ENCODE peak calls at places on chromosomes 11 and 22, in nine cellular contexts. S is heart right ventricle, I is stomach, R is AG04450, M is fibroblast of lung, C is heart left ventricle, G is mesenchymal stem cell, V is HepG2, H is aorta. D is an unnamed sample.

GRCh38 chr11:123560001-123560400 is 94.4 kb downstream of the SCN3B start:
- DNase-seq in S (peak; percentile 64), I (peak; percentile 46), R (peak; percentile 41), M (peak; percentile 83), C (peak; percentile 49), G (peak; percentile 76), V (no peak), H (peak; percentile 76), D (no peak)

GRCh38 chr11:32233276-32233675 is 142.4 kb downstream of the RCN1 start:
- DNase-seq in S (no peak), I (no peak), R (no peak), M (no peak), C (no peak), G (no peak), V (no peak), H (no peak), D (no peak)

GRCh38 chr11:70467196-70468085 is 69.1 kb downstream of the CTTN start:
- DNase-seq in S (peak; percentile 58), I (peak; percentile 74), R (no peak), M (no peak), C (peak; percentile 49), G (peak; percentile 49), V (peak; percentile 33), H (peak; percentile 67), D (peak; percentile 52)

GRCh38 chr11:63939351-63939920 is 634 bp downstream of the NAA40 start:
- DNase-seq in S (no peak), I (no peak), R (no peak), M (no peak), C (no peak), G (peak; percentile 47), V (no peak), H (no peak), D (peak; percentile 49)

GRCh38 chr22:19430890-19431541 is 517 bp downstream of the HIRA start:
- DNase-seq in S (peak; percentile 40), I (peak; percentile 65), R (no peak), M (peak; percentile 37), C (peak; percentile 29), G (peak; percentile 59), V (peak; percentile 39), H (peak; percentile 61), D (peak; percentile 82)

GRCh38 chr11:76791861-76792260 is 8.7 kb downstream of the TSKU start:
- DNase-seq in S (no peak), I (peak; percentile 26), R (no peak), M (peak; percentile 79), C (no peak), G (peak; percentile 52), V (peak; percentile 35), H (no peak), D (no peak)

GRCh38 chr22:47213571-47214230 is 451.3 kb downstream of the TBC1D22A start:
- DNase-seq in S (no peak), I (peak; percentile 28), R (no peak), M (no peak), C (no peak), G (no peak), V (peak; percentile 14), H (no peak), D (peak; percentile 41)

GRCh38 chr11:95972055-95972454 is 48.1 kb upstream of the MTMR2 start:
- DNase-seq in S (no peak), I (no peak), R (no peak), M (no peak), C (no peak), G (peak; percentile 38), V (no peak), H (no peak), D (no peak)

GRCh38 chr11:118415739-118416068 is 14.3 kb downstream of the ATP5MG start:
- DNase-seq in S (no peak), I (peak; percentile 41), R (peak; percentile 95), M (peak; percentile 96), C (peak; percentile 31), G (peak; percentile 95), V (no peak), H (peak; percentile 71), D (peak; percentile 49)

GRCh38 chr11:119368121-119369034 is 13.1 kb downstream of the USP2 start:
- DNase-seq in S (peak; percentile 83), I (peak; percentile 70), R (no peak), M (peak; percentile 23), C (peak; percentile 76), G (peak; percentile 48), V (peak; percentile 93), H (no peak), D (peak; percentile 100)

GRCh38 chr11:131943296-131943695 is 572.9 kb downstream of the NTM start:
- DNase-seq in S (no peak), I (no peak), R (no peak), M (no peak), C (no peak), G (no peak), V (no peak), H (no peak), D (no peak)

GRCh38 chr11:72105888-72106287 is at the start of gene TOMT:
- DNase-seq in S (no peak), I (no peak), R (no peak), M (no peak), C (no peak), G (no peak), V (no peak), H (no peak), D (no peak)

GRCh38 chr11:3867209-3868071 is 12.0 kb downstream of the STIM1 start:
- DNase-seq in S (peak; percentile 31), I (peak; percentile 35), R (no peak), M (peak; percentile 12), C (peak; percentile 69), G (no peak), V (peak; percentile 28), H (no peak), D (peak; percentile 64)

GRCh38 chr11:43825217-43825816 is 55.3 kb upstream of the ALKBH3 start:
- DNase-seq in S (no peak), I (no peak), R (no peak), M (no peak), C (no peak), G (peak; percentile 41), V (peak; percentile 8), H (no peak), D (peak; percentile 13)

GRCh38 chr22:43777204-43777671 is 34.9 kb downstream of the EFCAB6 start:
- DNase-seq in S (no peak), I (no peak), R (peak; percentile 30), M (peak; percentile 93), C (no peak), G (peak; percentile 2), V (no peak), H (no peak), D (no peak)

GRCh38 chr22:42627981-42628380 is 12.4 kb downstream of the ATP5MGL start:
- DNase-seq in S (peak; percentile 5), I (no peak), R (no peak), M (no peak), C (no peak), G (no peak), V (no peak), H (no peak), D (no peak)

GRCh38 chr11:19347911-19348310 is 107.2 kb upstream of the E2F8 start:
- DNase-seq in S (no peak), I (no peak), R (no peak), M (no peak), C (no peak), G (no peak), V (no peak), H (no peak), D (no peak)
- H3K27me3 ChIP-seq in S (peaks cover 85% of the 10 kb centered on the region), I (peaks cover 81% of the 10 kb centered on the region), R (peaks cover 72% of the 10 kb centered on the region), M (peaks cover 36% of the 10 kb centered on the region), C (peaks cover 9% of the 10 kb centered on the region), G (peaks cover 80% of the 10 kb centered on the region), V (peaks cover 2% of the 10 kb centered on the region), H (no peaks in the 10 kb centered on the region), D (peaks cover 39% of the 10 kb centered on the region)

GRCh38 chr11:114052160-114052559 is 7.4 kb upstream of the ZBTB16 start:
- DNase-seq in S (no peak), I (no peak), R (no peak), M (no peak), C (no peak), G (no peak), V (no peak), H (no peak), D (peak; percentile 51)
- H3K27ac ChIP-seq in S (no peak overlapping the region), I (no peak overlapping the region), R (no peak overlapping the region), M (no peak overlapping the region), C (no peak overlapping the region), G (no peak overlapping the region), V (no peak overlapping the region), H (no peak overlapping the region), D (no peak overlapping the region)

GRCh38 chr11:7577226-7577882 is 63.6 kb downstream of the PPFIBP2 start:
- DNase-seq in S (peak; percentile 36), I (peak; percentile 39), R (no peak), M (peak; percentile 10), C (peak; percentile 55), G (peak; percentile 85), V (no peak), H (peak; percentile 61), D (peak; percentile 46)

GRCh38 chr11:7575841-7576451 is 62.1 kb downstream of the PPFIBP2 start:
- DNase-seq in S (peak; percentile 37), I (peak; percentile 74), R (no peak), M (no peak), C (peak; percentile 24), G (peak; percentile 54), V (peak; percentile 26), H (peak; percentile 59), D (peak; percentile 95)

GRCh38 chr11:7578276-7578955 is 64.6 kb downstream of the PPFIBP2 start:
- DNase-seq in S (no peak), I (no peak), R (no peak), M (no peak), C (no peak), G (no peak), V (no peak), H (no peak), D (no peak)

GRCh38 chr11:7577883-7578242 is 64.1 kb downstream of the PPFIBP2 start:
- DNase-seq in S (no peak), I (no peak), R (no peak), M (peak; percentile 18), C (no peak), G (peak; percentile 70), V (no peak), H (no peak), D (peak; percentile 60)

GRCh38 chr11:7576671-7577225 is 62.9 kb downstream of the PPFIBP2 start:
- DNase-seq in S (peak; percentile 50), I (no peak), R (no peak), M (peak; percentile 27), C (peak; percentile 65), G (no peak), V (no peak), H (peak; percentile 75), D (peak; percentile 54)
- H3K4me3 ChIP-seq in S (no peak overlapping the region), I (peak overlapping the region; percentile 28), R (peak overlapping the region; percentile 55), M (peak overlapping the region; percentile 37), C (peak overlapping the region; percentile 24), G (peak overlapping the region; percentile 69), V (no peak overlapping the region), H (peak overlapping the region; percentile 43), D (no peak overlapping the region)

DNA sequence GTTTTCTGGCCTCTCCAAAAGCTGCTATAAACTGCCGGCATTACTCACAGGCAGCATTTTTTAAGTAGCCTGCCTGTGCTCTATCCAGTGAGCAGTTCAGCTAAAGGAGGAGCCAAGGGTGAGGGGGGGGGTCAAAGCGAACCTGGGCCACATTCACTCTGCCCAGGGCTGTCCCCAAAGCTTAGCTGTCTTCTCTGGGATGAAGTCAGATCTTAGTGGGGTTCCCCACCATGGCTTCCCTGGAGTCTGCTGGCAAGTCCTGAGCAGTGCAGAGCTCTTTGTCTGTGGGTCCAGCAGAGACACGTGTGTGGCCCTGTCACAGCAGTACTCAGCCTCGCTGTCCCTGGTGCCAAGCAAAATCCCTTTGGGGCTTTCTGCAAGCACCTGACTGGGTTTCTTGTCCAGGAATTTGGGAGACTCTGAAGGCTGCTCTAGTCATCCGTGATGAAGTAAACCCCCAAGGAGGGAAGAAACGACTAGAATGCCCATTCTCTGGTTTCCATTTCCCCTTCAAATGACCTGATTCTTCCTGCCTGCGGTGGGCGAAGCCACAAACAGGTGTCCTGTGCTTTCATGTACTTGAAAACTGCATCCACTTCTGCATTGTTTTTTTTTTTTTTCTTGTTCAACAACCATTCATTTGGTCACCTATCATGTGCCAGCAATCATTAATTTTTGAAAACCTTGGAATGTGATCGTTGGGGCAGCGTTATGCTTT is 2.6 kb downstream of the KCNJ5 start:
- DNase-seq in S (no peak), I (no peak), R (no peak), M (no peak), C (no peak), G (no peak), V (no peak), H (no peak), D (no peak)
- H3K27me3 ChIP-seq in S (peaks cover 16% of the 10 kb centered on the region), I (peaks cover 37% of the 10 kb centered on the region), R (peaks cover 38% of the 10 kb centered on the region), M (no peaks in the 10 kb centered on the region), C (peaks cover 4% of the 10 kb centered on the region), G (peaks cover 57% of the 10 kb centered on the region), V (peaks cover 8% of the 10 kb centered on the region), H (no peaks in the 10 kb centered on the region), D (peaks cover 7% of the 10 kb centered on the region)